ENCODE peak calls at places on chromosomes 12 and 14, in five cellular contexts. X, J, E, G and N are unnamed samples.

GRCh38 chr12:82479511-82479910 is 121.2 kb downstream of the METTL25 start:
- DNase-seq in X (no peak), J (no peak), E (peak; percentile 41), G (no peak), N (no peak)

GRCh38 chr14:23861666-23862065 is 91.9 kb upstream of the DHRS4 start:
- DNase-seq in X (no peak), J (peak; percentile 22), E (peak; percentile 15), G (no peak), N (no peak)

GRCh38 chr14:37172024-37172869 is at the start of gene SLC25A21:
- DNase-seq in X (peak; percentile 68), J (peak; percentile 68), E (peak; percentile 89), G (peak; percentile 90), N (peak; percentile 85)

GRCh38 chr14:76514599-76514998 is 138.7 kb downstream of the ESRRB start:
- DNase-seq in X (peak; percentile 56), J (no peak), E (no peak), G (peak; percentile 37), N (peak; percentile 10)

GRCh38 chr14:56212541-56212940 is 94.3 kb downstream of the PELI2 start:
- DNase-seq in X (no peak), J (peak; percentile 38), E (no peak), G (no peak), N (no peak)

GRCh38 chr14:65492277-65492676 is 79.7 kb downstream of the FUT8 start:
- DNase-seq in X (no peak), J (no peak), E (no peak), G (no peak), N (no peak)

GRCh38 chr14:92049781-92050180 is 9.9 kb upstream of the TRIP11 start:
- DNase-seq in X (no peak), J (no peak), E (no peak), G (no peak), N (no peak)

GRCh38 chr14:102125546-102125945 is 14.2 kb upstream of the WDR20 start:
- DNase-seq in X (no peak), J (no peak), E (peak; percentile 19), G (no peak), N (no peak)